ENCODE peak calls at places on chromosomes 5 and 9, in four cellular contexts. H is CD4-positive, alpha-beta T cell; F is GM23338; J is coronary artery. K is an unnamed sample.

GRCh38 chr5:112210430-112211005 is 208.6 kb downstream of the EPB41L4A start:
- DNase-seq in F (peak; percentile 69), H (no peak), J (no peak), K (no peak)

GRCh38 chr5:113249216-113249615 is 185.6 kb downstream of the TSSK1B start:
- DNase-seq in J (no peak), F (no peak), H (no peak), K (no peak)

GRCh38 chr5:66646570-66646969 is 50.4 kb downstream of the MAST4 start:
- DNase-seq in H (no peak), F (no peak), J (no peak), K (no peak)

GRCh38 chr9:25891534-25891933 is 213.3 kb upstream of the TUSC1 start:
- DNase-seq in F (no peak), J (no peak), H (no peak), K (no peak)

GRCh38 chr5:72035831-72036230 is 71.4 kb upstream of the MAP1B start:
- DNase-seq in H (no peak), F (no peak), J (no peak), K (no peak)

GRCh38 chr5:15914603-15915002 is 265.0 kb downstream of the MARCHF11 start:
- DNase-seq in F (no peak), J (no peak), H (no peak), K (no peak)

GRCh38 chr5:144951001-144951400 is 780.3 kb downstream of the KCTD16 start:
- DNase-seq in J (no peak), H (no peak), F (no peak), K (no peak)

GRCh38 chr9:127290666-127291065 is 26.1 kb downstream of the GARNL3 start:
- DNase-seq in J (no peak), F (no peak), H (no peak), K (no peak)

GRCh38 chr9:98627291-98627690 is 81.4 kb downstream of the GABBR2 start:
- DNase-seq in J (no peak), H (no peak), F (no peak), K (no peak)

GRCh38 chr5:176166427-176166826 is 71.8 kb upstream of the SIMC1 start:
- DNase-seq in H (no peak), F (no peak), J (no peak), K (no peak)

GRCh38 chr5:66518753-66519152 is 77.4 kb upstream of the MAST4 start:
- DNase-seq in F (no peak), J (no peak), H (no peak), K (no peak)

GRCh38 chr5:157456301-157456700 is 3.7 kb upstream of the NIPAL4 start:
- DNase-seq in H (no peak), F (no peak), J (peak; percentile 47), K (peak; percentile 80)

GRCh38 chr5:77560677-77561263 is 68.7 kb upstream of the WDR41 start:
- DNase-seq in H (no peak), F (peak; percentile 79), J (no peak), K (no peak)

GRCh38 chr9:132993511-132993939 is 15.0 kb downstream of the GFI1B start:
- DNase-seq in J (no peak), H (no peak), F (no peak), K (no peak)

GRCh38 chr5:57532513-57533497 is 50.2 kb upstream of the ACTBL2 start:
- DNase-seq in F (no peak), J (no peak), H (no peak), K (no peak)

GRCh38 chr5:62206150-62206829 is 99.7 kb upstream of the KIF2A start:
- DNase-seq in J (no peak), F (peak; percentile 78), H (no peak), K (peak; percentile 4)

GRCh38 chr5:52864884-52865283 is 77.2 kb downstream of the ITGA1 start:
- DNase-seq in H (no peak), F (no peak), J (no peak), K (no peak)

GRCh38 chr9:78609471-78609870 is 312.5 kb downstream of the PSAT1 start:
- DNase-seq in J (no peak), F (no peak), H (no peak), K (no peak)

GRCh38 chr9:129750010-129750409 is 2.8 kb downstream of the PTGES start:
- DNase-seq in F (no peak), J (no peak), H (no peak), K (no peak)

GRCh38 chr9:84301851-84302250 is 38.7 kb downstream of the SLC28A3 start:
- DNase-seq in H (no peak), F (no peak), J (no peak), K (no peak)

GRCh38 chr9:79639354-79639753 is 67.6 kb downstream of the TLE4 start:
- DNase-seq in J (no peak), F (no peak), H (no peak), K (no peak)

GRCh38 chr5:145856285-145856818 is 16.5 kb downstream of the GRXCR2 start:
- DNase-seq in H (no peak), J (no peak), F (peak; percentile 90), K (no peak)

GRCh38 chr5:123438902-123439301 is 15.7 kb upstream of the CEP120 start:
- DNase-seq in J (no peak), H (no peak), F (no peak), K (no peak)

GRCh38 chr5:180825768-180826525 is 23.3 kb upstream of the MGAT1 start:
- DNase-seq in H (no peak), J (no peak), F (no peak), K (no peak)

GRCh38 chr5:60843693-60844428 is at the start of gene ELOVL7:
- DNase-seq in F (peak; percentile 94), J (no peak), H (peak; percentile 4), K (peak; percentile 33)

GRCh38 chr5:53434566-53434965 is 45.9 kb upstream of the FST start:
- DNase-seq in H (no peak), F (no peak), J (no peak), K (no peak)

GRCh38 chr9:111099199-111100005 is 61.1 kb upstream of the LPAR1 start:
- DNase-seq in H (no peak), F (peak; percentile 68), J (no peak), K (no peak)

GRCh38 chr9:93254061-93254481 is 70.1 kb downstream of the WNK2 start:
- DNase-seq in F (no peak), J (no peak), H (no peak), K (no peak)

GRCh38 chr5:34749431-34749872 is 89.5 kb upstream of the TTC23L start:
- DNase-seq in F (no peak), J (no peak), H (no peak), K (no peak)

GRCh38 chr5:68994645-68995044 is 99.2 kb upstream of the SLC30A5 start:
- DNase-seq in H (no peak), F (no peak), J (no peak), K (no peak)

GRCh38 chr9:87684627-87685204 is 41.2 kb upstream of the CTSL start:
- DNase-seq in F (peak; percentile 83), J (no peak), H (no peak), K (no peak)

GRCh38 chr5:157828031-157828948 is 30.7 kb downstream of the CLINT1 start:
- DNase-seq in F (no peak), J (no peak), H (no peak), K (no peak)

GRCh38 chr5:16178745-16179372 is 732 bp downstream of the MARCHF11 start:
- DNase-seq in H (peak; percentile 3), F (peak; percentile 95), J (no peak), K (peak; percentile 37)

GRCh38 chr5:71899865-71900342 is 180.8 kb downstream of the CARTPT start:
- DNase-seq in H (no peak), J (no peak), F (no peak), K (no peak)

GRCh38 chr5:68336200-68336599 is 120.6 kb downstream of the PIK3R1 start:
- DNase-seq in F (no peak), J (no peak), H (no peak), K (no peak)

GRCh38 chr5:135426102-135427082 is 20.8 kb downstream of the DCANP1 start:
- DNase-seq in H (no peak), J (no peak), F (peak; percentile 82), K (no peak)

DNA sequence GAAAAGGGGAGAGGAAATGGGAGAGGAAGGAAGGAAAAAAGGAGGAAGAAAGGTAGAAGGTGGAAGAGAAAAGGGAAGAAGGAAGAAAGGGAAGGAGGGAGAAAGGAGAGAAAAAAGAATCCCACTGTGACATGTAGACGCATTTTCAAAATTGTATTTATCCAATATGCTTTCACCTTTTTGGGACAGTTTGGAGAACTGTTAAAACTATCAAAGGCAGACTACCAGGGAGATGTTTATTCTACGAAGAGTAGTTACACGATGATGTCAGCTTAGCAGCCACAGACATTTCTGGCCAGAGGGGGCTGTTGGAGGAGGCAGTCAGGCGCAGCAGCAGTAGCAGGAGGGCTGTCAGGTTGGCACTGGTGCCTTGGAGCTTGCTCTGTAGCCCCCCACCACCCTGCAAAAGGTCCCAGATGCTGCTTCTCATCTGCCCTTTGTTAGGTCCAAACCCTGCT is 203.5 kb downstream of the SLIT3 start:
- DNase-seq in H (no peak), F (no peak), J (no peak), K (no peak)
- H3K27ac ChIP-seq in H (no peak overlapping the region), F (no peak overlapping the region), J (peak overlapping the region; percentile 88), K (no peak overlapping the region)

DNA sequence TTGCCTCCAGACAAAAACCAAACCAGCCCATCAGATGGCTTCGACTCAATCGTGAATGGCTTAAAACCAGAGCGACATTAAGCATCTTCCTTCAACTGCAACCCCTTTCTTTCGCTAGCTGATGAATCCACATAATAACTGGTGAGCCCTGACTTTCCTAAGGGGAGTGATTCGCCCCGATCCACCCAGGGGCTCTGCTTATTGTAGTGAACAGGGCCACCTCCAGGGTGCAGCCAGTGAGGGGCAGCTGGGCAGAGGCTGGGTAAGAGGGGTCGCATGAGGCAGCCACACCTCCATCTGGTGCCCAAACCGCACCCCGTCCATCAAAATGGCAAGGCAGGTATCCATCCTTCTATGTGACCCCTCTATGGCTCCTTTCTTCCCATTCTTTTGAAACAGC is 38.0 kb downstream of the SLC35D2 start:
- DNase-seq in H (no peak), F (no peak), J (no peak), K (no peak)
- H3K27ac ChIP-seq in H (no peak overlapping the region), F (peak overlapping the region; percentile 72), J (peak overlapping the region; percentile 60), K (peak overlapping the region; percentile 63)

GRCh38 chr5:142515036-142515435 is 170.9 kb downstream of the FGF1 start:
- DNase-seq in H (no peak), F (no peak), J (no peak), K (no peak)

GRCh38 chr5:142511318-142511717 is 174.6 kb downstream of the FGF1 start:
- DNase-seq in F (no peak), H (no peak), J (no peak), K (no peak)

GRCh38 chr5:142514196-142514595 is 171.7 kb downstream of the FGF1 start:
- DNase-seq in J (no peak), H (no peak), F (no peak), K (no peak)

GRCh38 chr5:142512680-142513042 is 173.2 kb downstream of the FGF1 start:
- DNase-seq in H (no peak), F (no peak), J (no peak), K (no peak)

GRCh38 chr5:142512041-142512679 is 173.7 kb downstream of the FGF1 start:
- DNase-seq in J (no peak), H (no peak), F (no peak), K (no peak)
- H3K27ac ChIP-seq in J (peak overlapping the region; percentile 64), H (no peak overlapping the region), F (no peak overlapping the region), K (peak overlapping the region; percentile 31)

DNA sequence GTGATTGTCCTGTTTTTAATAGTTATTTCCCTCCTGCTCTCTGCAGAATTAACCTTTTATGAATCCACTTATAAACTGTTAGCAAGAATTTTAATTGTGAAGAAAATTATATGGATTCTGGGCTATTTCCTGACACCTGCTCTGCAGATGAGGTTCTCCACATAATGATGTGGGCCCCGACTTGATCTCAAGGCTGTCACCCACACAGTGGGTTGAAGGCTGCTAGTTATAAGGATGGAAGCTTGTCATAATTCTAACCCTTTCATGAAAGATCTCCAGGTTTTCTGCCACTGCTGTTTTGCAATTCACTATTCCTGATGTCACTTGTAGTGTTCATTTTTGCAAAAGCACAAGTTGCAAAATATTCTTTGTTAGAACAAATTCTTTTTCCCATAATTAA is 69.1 kb upstream of the MAN2A1 start:
- DNase-seq in F (no peak), J (no peak), H (no peak), K (no peak)
- H3K27ac ChIP-seq in F (no peak overlapping the region), J (no peak overlapping the region), H (no peak overlapping the region), K (peak overlapping the region; percentile 99)

GRCh38 chr9:96413312-96414221 is 4.6 kb downstream of the ZNF367 start:
- DNase-seq in H (peak; percentile 5), J (no peak), F (no peak), K (no peak)
- H3K27ac ChIP-seq in H (no peak overlapping the region), J (peak overlapping the region; percentile 16), F (peak overlapping the region; percentile 72), K (peak overlapping the region; percentile 78)

K was measured in substantia nigra.